ENCODE peak calls at places on chromosomes 2 and 18, in four cellular contexts. C is HCT116, K is HepG2, E is K562. M is an unnamed sample.

GRCh38 chr2:74199871-74200305 is 1.5 kb downstream of the MTHFD2 start:
- DNase-seq in E (no peak), C (no peak), K (no peak), M (no peak)

GRCh38 chr2:190996338-190996946 is 17.5 kb downstream of the STAT1 start:
- DNase-seq in K (peak; percentile 70), E (peak; percentile 42), C (no peak), M (peak; percentile 66)

GRCh38 chr2:100976061-100976460 is 26.0 kb upstream of the RPL31 start:
- DNase-seq in K (no peak), C (no peak), E (no peak), M (no peak)

GRCh38 chr2:63300835-63301234 is 250.2 kb downstream of the OTX1 start:
- DNase-seq in E (peak; percentile 12), C (peak; percentile 33), K (peak; percentile 80), M (no peak)

GRCh38 chr2:113012436-113013335 is 7.4 kb downstream of the IL36A start:
- DNase-seq in C (no peak), K (no peak), E (peak; percentile 58), M (no peak)

GRCh38 chr18:46423226-46423805 is 233.7 kb downstream of the LOXHD1 start:
- DNase-seq in E (no peak), K (no peak), C (no peak), M (no peak)

GRCh38 chr2:238459081-238459629 is 32.4 kb downstream of the ASB1 start:
- DNase-seq in C (no peak), E (no peak), K (no peak), M (no peak)

GRCh38 chr2:136005462-136006205 is 20.2 kb upstream of the DARS1 start:
- DNase-seq in C (no peak), K (no peak), E (no peak), M (no peak)

GRCh38 chr2:94982661-94983060 is 42.8 kb upstream of the MAL start:
- DNase-seq in E (no peak), K (no peak), C (no peak), M (no peak)

GRCh38 chr18:48316177-48316576 is 93.0 kb downstream of the ZBTB7C start:
- DNase-seq in K (no peak), E (no peak), C (no peak), M (no peak)

GRCh38 chr2:79669714-79670113 is 156.9 kb downstream of the CTNNA2 start:
- DNase-seq in C (no peak), K (no peak), E (no peak), M (no peak)

GRCh38 chr2:237177986-237178385 is 92.3 kb downstream of the COPS8 start:
- DNase-seq in C (no peak), E (no peak), K (no peak), M (no peak)

GRCh38 chr2:11752906-11753305 is 6.5 kb downstream of the LPIN1 start:
- DNase-seq in C (no peak), E (no peak), K (no peak), M (peak; percentile 81)

GRCh38 chr2:38076710-38077430 is 919 bp upstream of the CYP1B1 start:
- DNase-seq in C (peak; percentile 48), K (no peak), E (peak; percentile 20), M (peak; percentile 98)

GRCh38 chr2:151206446-151206968 is 55.2 kb downstream of the RBM43 start:
- DNase-seq in C (no peak), E (no peak), K (no peak), M (no peak)

GRCh38 chr18:9684901-9685738 is 23.0 kb upstream of the RAB31 start:
- DNase-seq in K (no peak), E (no peak), C (no peak), M (no peak)

GRCh38 chr2:112726487-112727190 is 5.8 kb downstream of the NT5DC4 start:
- DNase-seq in K (peak; percentile 91), E (peak; percentile 92), C (peak; percentile 89), M (peak; percentile 92)

GRCh38 chr2:121722479-121722878 is 14.2 kb downstream of the NIFK start:
- DNase-seq in E (no peak), C (no peak), K (no peak), M (no peak)
- TF ChIP-seq ZBTB33 in E (no peak), C (no peak), K (no peak), M (no peak)

DNA sequence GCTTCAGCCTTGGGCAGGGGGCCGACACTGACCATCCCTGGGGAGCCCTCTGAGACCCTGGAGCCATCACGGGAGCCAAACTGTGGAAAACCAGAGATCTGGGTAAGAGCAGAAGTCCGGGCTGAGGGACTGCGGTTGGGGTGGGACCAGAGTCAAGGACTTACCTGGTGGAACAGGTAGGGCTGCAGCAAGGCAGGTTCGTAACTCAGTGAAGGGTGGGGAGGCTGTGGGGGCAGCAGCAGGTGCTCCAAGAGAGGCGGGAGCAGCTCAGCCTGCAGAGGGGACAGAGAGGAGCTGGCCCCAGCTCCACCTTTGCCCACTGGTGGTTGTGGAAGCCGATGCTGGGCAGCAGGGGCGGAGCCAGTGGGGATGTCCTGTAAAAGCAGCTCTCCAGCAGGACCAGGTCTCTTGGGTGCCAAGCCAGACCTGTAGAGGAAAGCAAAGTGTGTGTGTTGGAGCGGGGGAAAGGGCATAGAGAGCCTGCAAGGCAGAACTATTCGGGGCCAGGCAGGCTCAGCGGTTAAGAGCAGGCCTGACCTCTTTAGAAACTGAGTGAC is 6.7 kb downstream of the PTPRN start:
- DNase-seq in C (no peak), E (no peak), K (no peak), M (no peak)
- TF ChIP-seq ELF1 in C (no peak), E (no peak), K (no peak), M (no peak)

GRCh38 chr2:226337941-226338605 is 461.5 kb downstream of the IRS1 start:
- DNase-seq in C (no peak), K (no peak), E (no peak), M (no peak)
- TF ChIP-seq ZBTB33 in C (no peak), K (no peak), E (no peak), M (no peak)

GRCh38 chr2:21288299-21288698 is 164.5 kb downstream of the TDRD15 start:
- DNase-seq in C (no peak), E (no peak), K (no peak), M (no peak)
- TF ChIP-seq ELF1 in C (no peak), E (no peak), K (no peak), M (no peak)

DNA sequence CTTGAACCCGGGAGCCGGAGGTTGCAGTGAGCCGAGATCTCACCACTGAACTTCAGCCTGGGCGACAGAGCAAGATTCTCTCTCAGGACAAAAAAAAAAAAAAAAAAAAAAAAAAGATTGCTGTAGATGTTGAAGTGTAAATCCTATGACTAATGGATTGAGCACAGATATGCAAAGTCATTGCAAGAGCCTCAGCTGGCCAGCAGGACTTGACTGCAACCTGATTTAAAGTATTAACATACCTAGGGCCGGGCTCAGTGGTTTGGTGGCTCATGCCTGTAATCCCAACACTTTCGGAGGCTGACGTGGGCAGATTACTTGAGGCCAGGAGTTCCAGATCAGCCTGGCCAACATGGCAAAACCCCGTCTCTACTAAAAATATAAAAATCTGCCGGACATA is 103.4 kb upstream of the MSH2 start:
- DNase-seq in C (no peak), K (no peak), E (no peak), M (no peak)
- TF ChIP-seq ZBTB33 in C (no peak), K (no peak), E (no peak), M (no peak)

GRCh38 chr2:27189989-27190388 is 21.9 kb upstream of the ATRAID start:
- DNase-seq in E (no peak), C (no peak), K (no peak), M (no peak)

GRCh38 chr2:27199241-27199640 is 12.6 kb upstream of the ATRAID start:
- DNase-seq in C (no peak), E (no peak), K (no peak), M (no peak)

GRCh38 chr2:27198627-27199026 is 13.2 kb upstream of the ATRAID start:
- DNase-seq in C (no peak), E (no peak), K (no peak), M (no peak)

GRCh38 chr2:27191107-27191829 is 20.6 kb upstream of the ATRAID start:
- DNase-seq in K (peak; percentile 87), C (peak; percentile 43), E (peak; percentile 64), M (peak; percentile 84)

GRCh38 chr2:27194538-27195354 is 17.1 kb upstream of the ATRAID start:
- DNase-seq in C (no peak), K (peak; percentile 82), E (no peak), M (no peak)
- TF ChIP-seq ELF1 in C (no peak), K (no peak), E (no peak), M (no peak)

GRCh38 chr2:60565472-60565871 is 12.0 kb upstream of the BCL11A start:
- DNase-seq in E (no peak), K (peak; percentile 15), C (peak; percentile 38), M (no peak)
- TF ChIP-seq ZBTB33 in E (no peak), K (no peak), C (no peak), M (no peak)

DNA sequence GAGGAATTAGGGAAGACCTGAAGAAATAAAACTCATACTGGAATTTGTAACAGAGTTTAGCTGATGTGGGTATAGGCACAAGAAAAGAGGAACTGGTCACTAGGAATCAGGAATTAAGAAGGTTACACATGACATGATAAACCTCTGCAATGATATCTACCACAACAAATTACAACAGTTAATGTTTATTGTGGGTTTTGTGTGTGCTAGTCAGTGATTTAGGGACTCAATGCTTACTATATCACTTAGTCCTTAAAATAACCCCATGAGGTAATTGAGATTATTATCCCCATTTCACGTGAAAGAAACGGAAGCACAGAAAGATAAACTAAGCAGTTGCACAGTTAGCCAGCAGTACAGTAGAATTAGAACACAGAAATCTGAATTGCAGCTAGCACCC is 415.8 kb upstream of the ZEB2 start:
- DNase-seq in C (no peak), K (no peak), E (no peak), M (no peak)
- TF ChIP-seq ELF1 in C (no peak), K (no peak), E (no peak), M (no peak)

M was measured in SK-N-SH.